ENCODE peak calls at places on chromosomes 2 and 18, in eight cellular contexts. U is bronchial epithelial cell, L is fibroblast of mammary gland, B is uterus, D is epithelial cell of esophagus, O is ovary, R is pancreas, A is mucosa of descending colon. T is an unnamed sample.

GRCh38 chr18:62918361-62918760 is 203.0 kb downstream of the PHLPP1 start:
- DNase-seq in U (no peak), A (no peak), R (no peak), O (no peak), L (no peak), D (no peak), B (no peak), T (no peak)

GRCh38 chr18:67665266-67665665 is 148.7 kb upstream of the DSEL start:
- DNase-seq in U (peak), D (peak), B (no peak), L (peak), R (no peak), A (no peak), O (no peak), T (no peak)

GRCh38 chr2:66455490-66455889 is 20.6 kb downstream of the MEIS1 start:
- DNase-seq in D (no peak), L (no peak), A (no peak), O (no peak), B (no peak), U (no peak), R (no peak), T (no peak)

GRCh38 chr2:119523959-119524694 is at the start of gene SCTR:
- DNase-seq in D (no peak), R (peak), U (no peak), A (no peak), B (no peak), O (no peak), L (no peak), T (no peak)

GRCh38 chr2:238739668-238740067 is 108.2 kb upstream of the TWIST2 start:
- DNase-seq in U (no peak), R (no peak), A (no peak), D (no peak), L (no peak), O (no peak), B (no peak), T (no peak)

GRCh38 chr2:28612131-28612812 is 116.4 kb downstream of the PLB1 start:
- DNase-seq in L (no peak), A (no peak), R (peak), B (no peak), O (peak), U (peak), D (peak), T (no peak)

GRCh38 chr2:25790074-25790473 is 88.2 kb downstream of the ASXL2 start:
- DNase-seq in B (no peak), O (no peak), U (no peak), R (no peak), D (no peak), A (no peak), L (peak), T (no peak)

GRCh38 chr18:35982404-35983114 is 10.1 kb downstream of the RMP24 start:
- DNase-seq in A (no peak), R (no peak), D (no peak), L (peak), B (no peak), O (no peak), U (no peak), T (no peak)

GRCh38 chr2:124804014-124804940 is 779.2 kb downstream of the CNTNAP5 start:
- DNase-seq in B (no peak), U (peak), R (no peak), D (peak), A (peak), O (no peak), L (peak), T (no peak)

GRCh38 chr2:173184031-173185004 is 108.7 kb downstream of the MAP3K20 start:
- DNase-seq in L (peak), O (no peak), A (peak), R (no peak), B (peak), D (peak), U (peak), T (no peak)

GRCh38 chr18:21636769-21637168 is 24.7 kb downstream of the SNRPD1 start:
- DNase-seq in R (no peak), A (no peak), U (no peak), D (peak), O (no peak), B (no peak), L (peak), T (no peak)

GRCh38 chr2:36607947-36608346 is 10.0 kb upstream of the FEZ2 start:
- DNase-seq in L (no peak), R (no peak), O (no peak), A (no peak), B (no peak), D (peak), U (no peak), T (no peak)

GRCh38 chr2:161373939-161374338 is 42.2 kb upstream of the TBR1 start:
- DNase-seq in B (no peak), U (peak), R (no peak), D (no peak), A (no peak), O (no peak), L (peak), T (no peak)

GRCh38 chr2:201070966-201071304 is 536 bp downstream of the HYCC2 start:
- DNase-seq in L (peak), U (peak), O (no peak), R (no peak), B (no peak), D (peak), A (no peak), T (no peak)

GRCh38 chr2:204670124-204670523 is 124.8 kb downstream of the PARD3B start:
- DNase-seq in L (no peak), B (no peak), A (peak), U (no peak), D (no peak), R (no peak), O (no peak), T (no peak)

GRCh38 chr2:188022389-188022788 is 269.3 kb upstream of the GULP1 start:
- DNase-seq in B (no peak), U (no peak), L (no peak), R (no peak), O (no peak), A (no peak), D (no peak), T (no peak)

GRCh38 chr18:45688113-45688512 is 35.9 kb upstream of the SLC14A1 start:
- DNase-seq in A (no peak), O (no peak), R (no peak), U (no peak), D (no peak), B (no peak), L (no peak), T (no peak)

GRCh38 chr2:200746301-200746700 is 65.4 kb upstream of the BZW1 start:
- DNase-seq in A (no peak), O (no peak), B (no peak), R (no peak), L (no peak), D (peak), U (no peak), T (no peak)

GRCh38 chr18:70025580-70025979 is 77.9 kb upstream of the CD226 start:
- DNase-seq in R (no peak), D (no peak), O (no peak), L (no peak), A (no peak), U (no peak), B (no peak), T (no peak)

GRCh38 chr2:187519419-187520120 is 34.7 kb downstream of the TFPI start:
- DNase-seq in L (no peak), O (no peak), B (no peak), U (no peak), R (no peak), D (no peak), A (no peak), T (no peak)

GRCh38 chr2:207766697-207767460 is 2.8 kb downstream of the FZD5 start:
- DNase-seq in U (no peak), R (peak), L (no peak), D (peak), O (peak), B (no peak), A (peak), T (no peak)

GRCh38 chr2:239267411-239267941 is 133.3 kb downstream of the HDAC4 start:
- DNase-seq in A (peak), D (peak), U (peak), R (peak), L (peak), B (peak), O (peak), T (no peak)

GRCh38 chr2:25821225-25822056 is 56.8 kb downstream of the ASXL2 start:
- DNase-seq in O (no peak), D (peak), L (peak), U (no peak), B (no peak), R (no peak), A (no peak), T (no peak)

GRCh38 chr18:23283933-23284430 is 148.7 kb downstream of the CABLES1 start:
- DNase-seq in L (peak), A (no peak), O (no peak), D (peak), B (no peak), U (peak), R (no peak), T (no peak)

DNA sequence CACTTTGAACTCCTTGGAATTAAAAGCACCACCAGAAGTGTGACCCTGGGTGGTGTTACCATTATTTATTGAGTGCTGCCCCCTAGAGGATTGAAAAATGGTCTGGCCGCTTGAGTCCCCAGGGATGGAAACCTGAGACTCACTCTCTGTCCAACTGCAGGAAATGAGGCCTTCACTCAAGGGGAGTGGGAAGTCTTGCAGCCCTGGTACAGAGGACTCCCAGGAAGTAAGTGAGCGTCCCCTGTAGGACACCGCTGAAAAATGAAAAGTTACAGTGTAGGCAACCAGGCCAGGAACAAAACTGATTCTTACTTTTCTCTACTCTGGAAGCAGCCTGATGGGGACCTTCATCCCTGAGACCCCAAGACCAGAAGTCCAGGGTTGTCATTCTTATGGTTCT is 2.2 kb upstream of the NRP2 start:
- DNase-seq in L (peak), R (no peak), U (peak), A (peak), D (peak), O (no peak), B (peak), T (peak)
- TF ChIP-seq CTCF in L (peak), R (peak), U (peak), A (peak), D (peak), O (peak), B (peak), T (peak)

GRCh38 chr18:34576622-34577021 is 133.5 kb upstream of the DTNA start:
- DNase-seq in A (no peak), U (no peak), R (no peak), B (no peak), O (no peak), L (no peak), D (no peak), T (no peak)
- TF ChIP-seq CTCF in A (no peak), U (no peak), R (no peak), B (no peak), O (no peak), L (no peak), D (no peak), T (no peak)

DNA sequence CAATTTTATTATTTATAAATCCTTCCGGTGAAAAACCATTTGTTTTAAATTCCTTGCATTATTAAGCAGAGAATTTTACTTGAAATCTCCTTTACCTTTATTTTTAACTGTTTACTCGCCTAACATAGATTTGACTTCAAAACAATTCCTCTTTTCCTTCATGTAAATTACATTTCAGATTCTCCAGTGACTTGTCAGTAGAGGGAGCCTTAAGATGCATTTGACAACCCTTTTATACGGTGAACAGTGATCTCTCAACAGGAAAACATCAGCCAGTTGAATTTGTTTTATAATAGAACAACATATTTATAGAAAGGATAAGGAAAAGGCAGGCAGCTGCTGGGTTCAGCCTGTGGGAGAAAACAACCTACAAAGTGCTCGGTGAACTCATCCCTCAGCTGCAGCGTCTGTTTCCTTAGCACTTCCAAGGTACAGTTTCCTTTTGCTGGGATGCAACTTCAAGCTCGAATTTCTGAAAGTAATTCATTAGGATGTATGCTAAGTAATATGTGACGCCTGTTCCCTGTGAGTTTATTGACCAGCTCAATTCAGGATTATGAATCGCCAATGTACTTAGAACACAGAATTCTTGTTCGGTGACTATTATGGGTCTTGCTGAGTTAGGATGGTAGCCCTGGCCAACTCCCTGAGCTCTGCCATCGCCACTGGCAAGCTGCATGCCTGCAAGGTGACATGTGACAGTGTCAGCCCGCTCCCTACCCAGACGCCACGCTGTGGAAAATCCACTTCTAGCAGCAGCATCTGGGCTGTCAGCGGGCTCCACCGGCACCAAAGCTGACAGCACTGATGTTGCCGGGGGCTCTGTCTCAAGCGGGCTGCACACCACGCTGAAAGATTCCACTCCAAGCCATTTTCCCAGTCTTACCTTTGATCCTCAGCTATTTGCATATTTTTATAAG is 100.9 kb downstream of the MYT1L start:
- DNase-seq in L (no peak), U (peak), R (peak), O (no peak), B (no peak), A (no peak), D (peak), T (no peak)
- TF ChIP-seq CTCF in L (no peak), U (no peak), R (no peak), O (no peak), B (no peak), A (no peak), D (no peak), T (peak)

DNA sequence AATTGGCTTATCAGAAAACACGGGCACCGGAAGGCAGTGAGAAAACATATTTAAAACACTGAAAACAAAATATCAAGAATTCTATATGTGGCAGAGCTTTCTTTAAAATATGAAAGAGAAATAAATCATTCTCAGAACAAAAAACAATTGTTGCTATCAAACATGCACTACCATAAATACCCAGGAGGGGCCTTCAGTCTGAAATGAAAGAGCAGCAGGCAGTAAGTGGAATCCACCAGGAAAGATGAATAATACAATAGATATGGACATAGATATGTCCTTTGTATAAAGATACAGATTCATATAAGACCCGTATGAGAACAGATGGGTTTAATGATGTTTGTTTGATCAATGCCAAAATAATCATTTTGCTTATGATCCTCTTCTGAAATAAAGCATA is 142.0 kb downstream of the TMEM18 start:
- DNase-seq in B (no peak), R (no peak), A (no peak), L (no peak), U (peak), D (no peak), O (no peak), T (no peak)
- TF ChIP-seq CTCF in B (no peak), R (no peak), A (no peak), L (peak), U (no peak), D (no peak), O (no peak), T (peak)

DNA sequence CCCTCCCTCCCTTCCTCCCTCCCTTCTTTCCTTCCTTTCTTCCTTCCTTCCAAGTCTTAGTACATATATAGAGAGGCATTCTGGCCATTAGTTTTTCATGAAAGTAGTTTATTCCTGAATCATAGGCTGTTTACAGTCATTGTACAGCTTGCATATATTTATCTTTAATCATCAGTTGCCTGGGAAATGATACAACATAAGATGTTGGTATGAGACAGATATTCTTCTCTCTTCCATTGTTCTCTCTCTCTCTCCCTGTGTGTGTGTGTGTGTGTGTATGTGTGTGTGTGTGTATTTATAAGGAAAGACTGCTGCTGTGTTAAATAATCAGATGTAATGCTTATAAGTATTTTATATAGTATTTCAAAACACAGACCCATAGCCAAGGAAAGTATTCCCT is 289.8 kb upstream of the UBE2E3 start:
- DNase-seq in R (no peak), O (no peak), U (peak), A (no peak), L (peak), D (peak), B (no peak), T (no peak)
- TF ChIP-seq CTCF in R (no peak), O (no peak), U (no peak), A (no peak), L (no peak), D (no peak), B (no peak), T (no peak)

DNA sequence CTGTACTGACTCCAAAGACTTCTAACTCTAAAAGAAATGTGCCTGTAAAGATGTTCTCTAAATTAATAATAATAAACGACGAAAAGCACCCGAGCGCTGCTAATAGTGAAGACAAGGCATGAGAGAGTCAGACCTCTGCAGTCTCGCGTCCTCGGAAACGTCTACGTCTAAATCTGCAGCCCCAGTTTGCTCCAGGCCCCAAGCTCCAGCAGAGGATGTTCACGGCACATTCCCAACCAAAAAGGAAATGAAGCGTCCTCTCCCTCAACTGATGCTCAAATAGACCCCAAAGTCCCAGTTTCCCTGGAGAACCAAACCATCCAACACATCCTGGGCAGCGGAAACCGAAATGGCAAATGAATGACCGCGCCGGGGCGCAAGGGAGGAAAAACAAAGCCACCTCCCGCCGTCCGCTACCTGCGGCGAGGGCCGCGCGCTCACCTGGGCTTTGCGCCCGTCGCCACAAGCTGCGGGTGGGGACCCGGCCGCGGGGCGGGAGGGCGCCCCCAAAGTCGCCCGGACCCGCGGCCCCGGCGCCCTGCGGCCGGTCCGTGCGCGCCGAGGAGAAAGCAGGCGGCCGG is 47.1 kb upstream of the CCDC150 start:
- DNase-seq in D (peak), U (no peak), R (peak), A (peak), O (no peak), L (peak), B (no peak), T (peak)
- TF ChIP-seq CTCF in D (peak), U (peak), R (no peak), A (no peak), O (no peak), L (no peak), B (no peak), T (no peak)

GRCh38 chr18:11591957-11592356 is 17.4 kb upstream of the SLC35G4 start:
- DNase-seq in L (no peak), B (no peak), O (no peak), R (no peak), D (no peak), A (no peak), U (no peak), T (no peak)
- TF ChIP-seq CTCF in L (no peak), B (no peak), O (no peak), R (no peak), D (no peak), A (no peak), U (no peak), T (no peak)

T was measured in neural crest cell.